ENCODE peak calls at places on chromosome 1, in ten cellular contexts. J is retina, L is sigmoid colon, M is heart right ventricle, F is IMR-90, Q is GM13976, D is HTR-8/SVneo, Z is A549, G is testis, W is AG09319. K is an unnamed sample.

GRCh38 chr1:42765832-42766722 is 751 bp downstream of the P3H1 start:
- DNase-seq in J (peak; percentile 81), L (peak; percentile 77), M (peak; percentile 42), F (peak; percentile 83), Q (peak; percentile 70), D (peak; percentile 69), Z (peak; percentile 48), G (peak; percentile 41), W (peak; percentile 45), K (peak; percentile 58)

GRCh38 chr1:53557369-53557768 is 98.2 kb downstream of the DMRTB1 start:
- DNase-seq in J (no peak), L (peak; percentile 25), M (no peak), F (no peak), Q (no peak), D (no peak), Z (no peak), G (no peak), W (no peak), K (no peak)

GRCh38 chr1:209150114-209150513 is 433.4 kb upstream of the CAMK1G start:
- DNase-seq in J (peak; percentile 25), L (no peak), M (no peak), F (peak; percentile 15), Q (no peak), D (peak; percentile 48), Z (no peak), G (peak; percentile 18), W (no peak), K (peak; percentile 28)

GRCh38 chr1:162319510-162320160 is 57.0 kb downstream of the SPATA46 start:
- DNase-seq in J (no peak), L (no peak), M (no peak), F (peak; percentile 16), Q (no peak), D (peak; percentile 14), Z (no peak), G (peak; percentile 68), W (no peak), K (peak; percentile 54)

GRCh38 chr1:162899422-162900168 is 38.6 kb upstream of the CCDC190 start:
- DNase-seq in J (no peak), L (no peak), M (peak; percentile 56), F (peak; percentile 94), Q (no peak), D (no peak), Z (no peak), G (no peak), W (no peak), K (peak; percentile 92)

GRCh38 chr1:225146478-225146877 is 217.0 kb downstream of the DNAH14 start:
- DNase-seq in J (peak; percentile 9), L (no peak), M (no peak), F (no peak), Q (no peak), D (no peak), Z (no peak), G (no peak), W (no peak), K (no peak)

GRCh38 chr1:9284061-9284460 is 8.6 kb upstream of the SPSB1 start:
- DNase-seq in J (no peak), L (no peak), M (no peak), F (no peak), Q (peak; percentile 38), D (no peak), Z (no peak), G (no peak), W (no peak), K (no peak)

GRCh38 chr1:110780600-110781484 is 92.1 kb upstream of the CD53 start:
- DNase-seq in J (peak; percentile 93), L (peak; percentile 80), M (peak; percentile 54), F (peak; percentile 65), Q (peak; percentile 71), D (peak; percentile 31), Z (peak; percentile 40), G (peak; percentile 89), W (peak; percentile 14), K (peak; percentile 33)

GRCh38 chr1:242147096-242147976 is 148.4 kb upstream of the MAP1LC3C start:
- DNase-seq in J (no peak), L (no peak), M (no peak), F (no peak), Q (no peak), D (no peak), Z (no peak), G (no peak), W (no peak), K (no peak)

GRCh38 chr1:21586926-21587601 is 77.8 kb downstream of the ALPL start:
- DNase-seq in J (no peak), L (no peak), M (peak; percentile 60), F (peak; percentile 91), Q (no peak), D (peak; percentile 94), Z (peak; percentile 91), G (peak; percentile 52), W (peak; percentile 42), K (peak; percentile 85)

GRCh38 chr1:11421443-11421842 is 57.5 kb upstream of the DISP3 start:
- DNase-seq in J (no peak), L (no peak), M (no peak), F (no peak), Q (no peak), D (no peak), Z (no peak), G (no peak), W (no peak), K (no peak)

K was measured in COLO829.